ENCODE peak calls at places on chromosomes 2 and 18, in four cellular contexts. F is effector memory CD8-positive, alpha-beta T cell; N is stimulated activated CD4-positive, alpha-beta T cell treated with anti-CD3 and anti-CD28 coated beads, Interleukin-1b, Interleukin-23, amount 100 ng/mL, for 1 hour; W is A549. C is an unnamed sample.

GRCh38 chr2:189364607-189365006 is 76.7 kb upstream of the WDR75 start:
- DNase-seq in W (no peak), N (no peak), F (no peak), C (no peak)

GRCh38 chr2:85326406-85326945 is 1.3 kb downstream of the TGOLN2 start:
- DNase-seq in F (peak; percentile 37), W (no peak), N (no peak), C (no peak)

GRCh38 chr2:47907097-47907781 is 941 bp upstream of the FBXO11 start:
- DNase-seq in W (no peak), F (peak; percentile 10), N (peak; percentile 5), C (peak; percentile 28)

GRCh38 chr2:7649461-7650228 is 732.4 kb downstream of the RNF144A start:
- DNase-seq in F (no peak), N (no peak), W (no peak), C (peak; percentile 30)

GRCh38 chr2:112147796-112148195 is 9.6 kb downstream of the FBLN7 start:
- DNase-seq in N (no peak), F (no peak), W (no peak), C (no peak)

GRCh38 chr18:31211047-31211446 is 48.4 kb upstream of the DSC1 start:
- DNase-seq in N (no peak), F (no peak), W (no peak), C (no peak)

GRCh38 chr2:10045561-10046355 is 2.4 kb downstream of the KLF11 start:
- DNase-seq in N (no peak), W (no peak), F (no peak), C (no peak)

GRCh38 chr2:152716805-152717241 is 438 bp downstream of the PRPF40A start:
- DNase-seq in W (peak; percentile 14), N (peak; percentile 24), F (no peak), C (peak; percentile 26)

GRCh38 chr18:24019641-24020331 is 5.2 kb downstream of the TTC39C start:
- DNase-seq in F (no peak), N (no peak), W (no peak), C (peak; percentile 34)

GRCh38 chr2:178870703-178871102 is 63.5 kb upstream of the TTN start:
- DNase-seq in N (no peak), F (no peak), W (no peak), C (no peak)

GRCh38 chr2:183204397-183204796 is 80.2 kb downstream of the NUP35 start:
- DNase-seq in N (no peak), W (no peak), F (no peak), C (no peak)

GRCh38 chr2:147297820-147298219 is 547.0 kb upstream of the ACVR2A start:
- DNase-seq in F (no peak), W (no peak), N (no peak), C (peak; percentile 7)

GRCh38 chr2:120952318-120952717 is 216.7 kb downstream of the GLI2 start:
- DNase-seq in F (no peak), N (no peak), W (no peak), C (no peak)

GRCh38 chr2:173347305-173348168 is 7.1 kb upstream of the CDCA7 start:
- DNase-seq in N (no peak), W (no peak), F (no peak), C (no peak)

GRCh38 chr2:174442546-174443510 is 44.0 kb downstream of the GPR155 start:
- DNase-seq in F (no peak), N (no peak), W (peak; percentile 15), C (no peak)

GRCh38 chr2:216724190-216724589 is 28.8 kb upstream of the IGFBP5 start:
- DNase-seq in N (no peak), F (no peak), W (no peak), C (no peak)

C was measured in T-cell.